ENCODE peak calls at places on chromosomes 12 and 14, in five cellular contexts. C is cardiac septum, J is activated T-cell treated with anti-CD3 and anti-CD28 coated beads for 4 hours, Z is tibial nerve, G is GM23338. N is an unnamed sample.

GRCh38 chr12:31035226-31035625 is 38.4 kb upstream of the DDX11 start:
- DNase-seq in C (no peak), J (no peak), Z (no peak), G (no peak), N (no peak)

GRCh38 chr12:119592232-119592631 is 1.3 kb upstream of the TMEM233 start:
- DNase-seq in C (no peak), J (no peak), Z (no peak), G (no peak), N (no peak)

GRCh38 chr12:82714427-82714826 is 27.7 kb downstream of the TMTC2 start:
- DNase-seq in C (no peak), J (no peak), Z (no peak), G (no peak), N (no peak)

GRCh38 chr14:39246618-39247017 is 12.9 kb downstream of the MIA2 start:
- DNase-seq in C (no peak), J (no peak), Z (no peak), G (no peak), N (no peak)

GRCh38 chr12:52522346-52523011 is 2.3 kb upstream of the KRT5 start:
- DNase-seq in C (peak), J (no peak), Z (no peak), G (no peak), N (no peak)

GRCh38 chr12:10967409-10967808 is 19.3 kb downstream of the TAS2R50 start:
- DNase-seq in C (no peak), J (no peak), Z (no peak), G (no peak), N (no peak)

GRCh38 chr12:13379531-13379930 is 183.0 kb downstream of the EMP1 start:
- DNase-seq in C (no peak), J (no peak), Z (no peak), G (no peak), N (no peak)

GRCh38 chr14:41718477-41719166 is 111.9 kb downstream of the LRFN5 start:
- DNase-seq in C (no peak), J (no peak), Z (no peak), G (no peak), N (no peak)

GRCh38 chr12:119594772-119595445 is 1.3 kb downstream of the TMEM233 start:
- DNase-seq in C (no peak), J (no peak), Z (no peak), G (peak), N (peak)

GRCh38 chr12:93645702-93646101 is 31.5 kb upstream of the CRADD start:
- DNase-seq in C (no peak), J (no peak), Z (no peak), G (no peak), N (no peak)

GRCh38 chr12:57620936-57621496 is 9.8 kb downstream of the ARHGEF25 start:
- DNase-seq in C (peak), J (no peak), Z (no peak), G (peak), N (no peak)

GRCh38 chr14:106831322-106831720 is 1304.9 kb downstream of the TMEM121 start:
- DNase-seq in C (no peak), J (peak), Z (no peak), G (peak), N (peak)

GRCh38 chr14:51922624-51923023 is 62.2 kb downstream of the GNG2 start:
- DNase-seq in C (no peak), J (no peak), Z (peak), G (no peak), N (no peak)

GRCh38 chr12:110934093-110934852 is 13.9 kb upstream of the MYL2 start:
- DNase-seq in C (no peak), J (no peak), Z (no peak), G (peak), N (no peak)

GRCh38 chr12:52949413-52950331 is 754 bp downstream of the KRT18 start:
- DNase-seq in C (no peak), J (no peak), Z (no peak), G (peak), N (peak)

GRCh38 chr14:20848955-20849570 is 42.1 kb upstream of the RNASE3 start:
- DNase-seq in C (no peak), J (no peak), Z (no peak), G (no peak), N (no peak)

GRCh38 chr14:106211489-106211888 is 685.1 kb downstream of the TMEM121 start:
- DNase-seq in C (no peak), J (no peak), Z (no peak), G (no peak), N (no peak)

GRCh38 chr14:69353168-69353567 is 44.9 kb downstream of the ERH start:
- DNase-seq in C (no peak), J (no peak), Z (no peak), G (no peak), N (no peak)

GRCh38 chr12:66941150-66941549 is 262.3 kb upstream of the GRIP1 start:
- DNase-seq in C (no peak), J (no peak), Z (no peak), G (no peak), N (no peak)

GRCh38 chr12:16241346-16241745 is 36.1 kb downstream of the SLC15A5 start:
- DNase-seq in C (no peak), J (no peak), Z (no peak), G (no peak), N (no peak)

GRCh38 chr14:95066427-95066986 is 90.8 kb downstream of the DICER1 start:
- DNase-seq in C (no peak), J (no peak), Z (no peak), G (no peak), N (no peak)

N was measured in WTC11.